ENCODE peak calls at places on chromosomes 16 and 17, in four cellular contexts. L is upper lobe of right lung; Y is CD4-positive, alpha-beta T cell; S is right lobe of liver. O is an unnamed sample.

GRCh38 chr16:4675864-4676786 is 17.2 kb upstream of the NUDT16L1 start:
- DNase-seq in L (no peak), Y (peak), S (no peak), O (no peak)

GRCh38 chr16:20910781-20911321 is 10.3 kb downstream of the LYRM1 start:
- DNase-seq in L (no peak), Y (no peak), S (no peak), O (no peak)

GRCh38 chr16:88636488-88637265 is 1.7 kb upstream of the IL17C start:
- DNase-seq in L (no peak), Y (no peak), S (no peak), O (no peak)

GRCh38 chr17:80868022-80868609 is 123.5 kb upstream of the CHMP6 start:
- DNase-seq in L (no peak), Y (no peak), S (no peak), O (no peak)

GRCh38 chr16:9102379-9102778 is 10.9 kb downstream of the HAPSTR1 start:
- DNase-seq in L (no peak), Y (no peak), S (no peak), O (no peak)

GRCh38 chr16:78599271-78599670 is 499.8 kb downstream of the WWOX start:
- DNase-seq in L (no peak), Y (no peak), S (no peak), O (no peak)

GRCh38 chr17:17079761-17080160 is 37.5 kb downstream of the MPRIP start:
- DNase-seq in L (peak), Y (no peak), S (no peak), O (peak)

GRCh38 chr17:31598388-31598760 is 206.9 kb downstream of the RAB11FIP4 start:
- DNase-seq in L (no peak), Y (no peak), S (no peak), O (no peak)

GRCh38 chr16:11759163-11759834 is 16.6 kb upstream of the TXNDC11 start:
- DNase-seq in L (no peak), Y (no peak), S (no peak), O (no peak)

GRCh38 chr17:78130080-78130438 is 512 bp upstream of the TMC8 start:
- DNase-seq in L (no peak), Y (no peak), S (no peak), O (no peak)

GRCh38 chr16:20859699-20860098 is 40.5 kb downstream of the DCUN1D3 start:
- DNase-seq in L (no peak), Y (no peak), S (no peak), O (peak)

GRCh38 chr17:80987941-80988461 is 3.6 kb upstream of the CHMP6 start:
- DNase-seq in L (peak), Y (no peak), S (peak), O (no peak)

GRCh38 chr16:19210175-19210924 is 42.3 kb downstream of the SYT17 start:
- DNase-seq in L (no peak), Y (no peak), S (no peak), O (no peak)

GRCh38 chr16:3868556-3868955 is 12.0 kb downstream of the CREBBP start:
- DNase-seq in L (no peak), Y (no peak), S (no peak), O (no peak)

GRCh38 chr17:77110006-77110374 is 30.8 kb upstream of the SEC14L1 start:
- DNase-seq in L (no peak), Y (no peak), S (no peak), O (no peak)

GRCh38 chr17:78252111-78252634 is 20.7 kb downstream of the TMEM235 start:
- DNase-seq in L (peak), Y (peak), S (no peak), O (no peak)

GRCh38 chr16:82135844-82136243 is 34.2 kb downstream of the MPHOSPH6 start:
- DNase-seq in L (no peak), Y (no peak), S (no peak), O (no peak)

GRCh38 chr16:9039208-9039607 is 52.2 kb upstream of the HAPSTR1 start:
- DNase-seq in L (no peak), Y (no peak), S (no peak), O (no peak)

GRCh38 chr17:44636562-44636961 is 19.7 kb upstream of the MEIOC start:
- DNase-seq in L (no peak), Y (no peak), S (no peak), O (no peak)

GRCh38 chr16:20851601-20852000 is 45.3 kb downstream of the REXO5 start:
- DNase-seq in L (peak), Y (no peak), S (peak), O (no peak)

GRCh38 chr17:47719411-47720152 is 13.5 kb upstream of the TBX21 start:
- DNase-seq in L (no peak), Y (no peak), S (no peak), O (no peak)

GRCh38 chr16:50525716-50526115 is 22.5 kb upstream of the NKD1 start:
- DNase-seq in L (no peak), Y (no peak), S (no peak), O (no peak)
- H3K27ac ChIP-seq in L (no peak), Y (no peak), S (no peak), O (no peak)

DNA sequence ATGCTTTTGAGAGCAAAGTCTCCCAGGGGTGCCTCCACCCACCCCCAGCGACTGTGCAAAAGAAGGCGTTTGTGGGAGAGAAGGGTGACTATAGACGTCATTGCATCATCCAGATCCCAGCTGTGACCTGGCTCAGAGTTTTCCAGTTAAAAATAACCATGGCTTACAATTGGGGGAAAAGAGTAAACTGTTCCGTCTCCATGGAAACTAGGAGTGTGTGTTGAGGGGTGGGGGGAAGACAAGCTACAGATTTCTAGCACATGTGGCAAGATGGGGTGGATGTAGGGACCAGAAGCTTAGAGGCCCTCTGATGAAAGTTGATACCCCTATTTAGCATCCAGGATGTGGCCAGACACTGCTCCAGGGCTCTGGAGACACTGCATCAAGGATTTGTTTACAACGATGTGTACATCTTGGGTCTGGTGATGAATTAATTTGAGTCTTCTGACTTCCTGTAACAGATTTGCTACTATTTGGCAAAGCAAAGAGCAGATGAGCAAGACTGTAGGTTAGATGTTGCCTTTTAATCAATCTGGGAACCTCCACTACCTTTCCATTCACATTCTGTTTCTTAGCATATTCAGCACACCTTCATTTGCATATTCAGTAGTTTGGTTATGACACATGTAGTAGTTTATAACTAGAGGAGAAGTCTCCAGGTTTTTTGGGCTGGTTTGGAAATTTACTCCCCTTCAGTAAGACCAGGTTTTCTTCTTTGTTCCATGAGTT is 6.2 kb upstream of the DUSP14 start:
- DNase-seq in L (no peak), Y (no peak), S (no peak), O (no peak)
- H3K27ac ChIP-seq in L (no peak), Y (no peak), S (no peak), O (no peak)

DNA sequence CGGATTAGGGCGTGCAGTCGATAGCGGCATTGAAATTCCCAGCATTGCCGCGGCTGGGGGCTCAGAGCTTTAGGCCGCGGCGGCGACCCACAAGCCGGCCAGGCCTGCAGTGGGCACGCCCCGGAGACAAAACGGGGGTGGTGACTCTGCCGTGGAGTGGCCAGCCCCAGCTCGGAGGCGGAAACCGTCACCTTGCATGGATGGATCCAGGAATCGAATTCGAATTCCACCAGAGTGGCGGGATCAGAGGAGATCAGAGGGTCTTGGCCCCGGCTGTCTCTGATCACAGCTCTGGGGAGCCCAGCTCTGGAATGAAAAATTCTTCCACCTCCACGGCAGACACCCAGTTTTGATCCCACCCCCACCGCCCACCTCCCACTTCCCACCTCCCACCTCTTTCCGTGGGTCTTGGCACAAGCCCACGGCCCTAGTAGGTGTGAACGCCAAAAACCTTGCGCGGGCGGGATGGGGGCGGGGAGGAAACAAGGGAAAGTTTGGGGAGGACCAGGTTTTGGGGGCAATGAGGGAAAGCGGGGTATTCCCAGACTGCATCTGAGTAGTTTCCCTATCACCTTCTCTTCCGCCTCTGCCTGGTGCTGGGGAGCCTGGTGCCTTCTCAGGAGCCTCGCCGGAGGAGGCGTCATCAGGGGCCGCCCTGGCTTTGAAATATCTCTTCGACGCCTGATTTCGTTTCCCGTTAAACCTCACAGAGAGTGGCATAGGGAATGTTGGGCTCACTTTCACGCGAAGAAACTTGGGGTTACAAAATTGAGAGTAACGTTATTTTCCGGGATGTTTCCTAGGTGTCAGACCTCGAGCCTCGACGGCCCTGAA is 1.4 kb upstream of the IRX3 start:
- DNase-seq in L (peak), Y (no peak), S (no peak), O (no peak)
- H3K27ac ChIP-seq in L (peak), Y (no peak), S (no peak), O (no peak)

DNA sequence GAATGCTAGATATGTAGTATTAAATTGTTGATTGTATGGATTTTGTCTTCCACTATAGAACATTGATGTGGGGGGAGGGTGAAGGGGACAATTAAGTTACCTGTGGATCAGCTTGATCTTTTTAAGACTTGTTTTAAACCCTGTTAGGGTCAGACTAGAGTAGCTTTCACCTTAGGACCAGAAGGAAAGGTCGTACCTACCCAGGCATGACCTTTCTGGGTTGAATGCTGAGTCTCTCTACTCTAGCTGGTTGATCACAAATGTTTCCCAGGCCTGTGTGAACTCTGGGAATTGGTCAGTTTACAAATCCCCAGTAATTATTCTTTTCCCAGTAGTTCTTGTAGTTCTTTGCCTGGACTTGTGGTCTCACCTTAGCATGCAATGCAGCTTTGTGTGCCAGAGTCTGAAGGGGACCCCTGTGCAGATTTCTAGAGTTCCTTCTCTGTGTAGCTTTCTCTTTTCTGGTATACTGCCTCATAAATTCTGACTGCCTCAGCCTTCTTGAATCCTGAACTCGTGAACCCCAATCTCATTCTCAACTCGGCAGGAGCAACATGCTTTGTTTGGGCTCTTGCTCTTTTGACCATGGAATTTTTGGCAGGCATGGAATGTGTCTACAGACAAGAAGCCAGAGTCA is 54.0 kb downstream of the VMP1 start:
- DNase-seq in L (no peak), Y (no peak), S (no peak), O (no peak)
- H3K27ac ChIP-seq in L (peak), Y (no peak), S (no peak), O (no peak)

GRCh38 chr16:84593825-84594724 is 23.8 kb downstream of the COTL1 start:
- DNase-seq in L (peak), Y (peak), S (peak), O (no peak)
- H3K27ac ChIP-seq in L (peak), Y (peak), S (peak), O (no peak)

GRCh38 chr16:17389392-17389791 is 81.4 kb downstream of the XYLT1 start:
- DNase-seq in L (no peak), Y (no peak), S (no peak), O (no peak)
- H3K27ac ChIP-seq in L (no peak), Y (no peak), S (no peak), O (no peak)

GRCh38 chr17:59698143-59698542 is 9.1 kb downstream of the PTRH2 start:
- DNase-seq in L (no peak), Y (no peak), S (no peak), O (no peak)

GRCh38 chr17:59699218-59699617 is 8.0 kb downstream of the PTRH2 start:
- DNase-seq in L (no peak), Y (no peak), S (no peak), O (no peak)

GRCh38 chr17:59694344-59694743 is 12.9 kb downstream of the PTRH2 start:
- DNase-seq in L (no peak), Y (no peak), S (no peak), O (no peak)

GRCh38 chr17:59695943-59696681 is 11.1 kb downstream of the PTRH2 start:
- DNase-seq in L (no peak), Y (no peak), S (no peak), O (no peak)

DNA sequence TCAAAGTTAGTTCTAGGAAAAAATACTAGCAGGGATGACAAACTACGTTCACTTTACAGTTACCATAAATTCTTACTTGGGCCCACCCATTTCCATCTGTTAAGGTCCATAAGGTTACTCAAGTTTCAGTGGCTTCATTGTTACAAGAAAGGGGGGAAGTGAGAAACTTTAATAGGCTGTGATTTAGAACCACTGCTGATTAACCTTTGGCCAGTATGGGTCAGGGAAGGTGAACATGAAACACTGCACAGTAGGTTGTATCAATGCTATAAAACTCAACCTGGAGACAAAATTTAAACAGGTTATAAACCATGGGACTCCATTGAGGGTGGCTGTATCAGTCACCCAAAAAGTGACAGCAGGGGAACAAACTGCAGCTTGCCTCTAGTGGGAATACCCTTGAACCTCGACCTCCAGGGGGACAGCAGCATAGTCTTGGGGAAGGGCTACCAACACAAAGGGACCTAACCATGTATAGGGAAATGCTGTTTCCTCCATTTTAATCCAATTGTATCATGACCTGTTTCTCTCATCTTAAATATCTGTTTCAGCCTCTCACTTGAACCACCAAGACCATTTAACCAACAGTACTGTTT is 10.4 kb downstream of the PTRH2 start:
- DNase-seq in L (no peak), Y (no peak), S (no peak), O (no peak)
- H3K27ac ChIP-seq in L (no peak), Y (no peak), S (no peak), O (no peak)

DNA sequence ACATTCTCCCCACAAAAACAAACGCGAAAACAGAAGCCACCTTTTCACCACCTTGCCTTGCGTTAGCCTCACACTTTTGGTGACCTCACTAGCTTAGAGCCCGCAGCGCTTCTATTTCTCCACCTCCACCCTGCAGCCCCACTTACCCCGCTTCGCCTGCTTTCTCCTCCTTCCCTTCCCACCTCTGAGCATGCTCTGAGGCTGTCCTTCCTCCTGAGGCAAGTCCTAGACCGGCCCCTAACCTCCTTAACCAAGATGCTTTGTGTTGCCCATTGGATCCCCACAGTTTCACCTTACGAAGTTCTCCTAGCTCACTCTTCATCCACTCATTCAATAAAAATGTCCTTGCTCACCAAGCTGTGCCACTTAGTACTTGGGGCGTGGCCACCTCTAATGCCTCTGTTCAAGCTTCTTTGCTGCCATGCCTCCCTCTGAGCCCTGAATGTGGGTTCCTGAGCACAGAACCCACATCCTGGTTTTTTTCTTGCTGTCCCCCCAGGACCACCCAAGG is 1.3 kb downstream of the GNGT2 start:
- DNase-seq in L (no peak), Y (no peak), S (no peak), O (no peak)
- H3K27ac ChIP-seq in L (peak), Y (peak), S (peak), O (no peak)